ENCODE peak calls at places on chromosomes 16 and 17, in ten cellular contexts. One of them, this sample, is unnamed.

GRCh38 chr16:3459401-3460090 is 16.1 kb downstream of the NAA60 start:
- DNase-seq in stimulated activated CD8-positive, alpha-beta memory T cell treated with anti-CD3 and anti-CD28 coated beads, Interleukin-4, amount 100 ng/mL, for 24 hours: no peak
- DNase-seq in hepatic stellate cell: peak; percentile 48
- DNase-seq in HuH-7.5: no peak
- DNase-seq in colonic mucosa: no peak
- DNase-seq in thoracic aorta: no peak
- DNase-seq in GM04504: no peak
- DNase-seq in NCI-H146: no peak
- DNase-seq in NCI-H69: no peak
- DNase-seq in body of pancreas: no peak
- DNase-seq in this sample: no peak

GRCh38 chr17:19978206-19978802 is 676 bp upstream of the AKAP10 start:
- DNase-seq in stimulated activated CD8-positive, alpha-beta memory T cell treated with anti-CD3 and anti-CD28 coated beads, Interleukin-4, amount 100 ng/mL, for 24 hours: no peak
- DNase-seq in hepatic stellate cell: no peak
- DNase-seq in HuH-7.5: no peak
- DNase-seq in colonic mucosa: peak; percentile 50
- DNase-seq in thoracic aorta: no peak
- DNase-seq in GM04504: no peak
- DNase-seq in NCI-H146: no peak
- DNase-seq in NCI-H69: no peak
- DNase-seq in body of pancreas: no peak
- DNase-seq in this sample: no peak

GRCh38 chr17:40218740-40219072 is 398 bp upstream of the WIPF2 start:
- DNase-seq in stimulated activated CD8-positive, alpha-beta memory T cell treated with anti-CD3 and anti-CD28 coated beads, Interleukin-4, amount 100 ng/mL, for 24 hours: peak; percentile 41
- DNase-seq in hepatic stellate cell: peak; percentile 53
- DNase-seq in HuH-7.5: no peak
- DNase-seq in colonic mucosa: peak; percentile 64
- DNase-seq in thoracic aorta: peak; percentile 49
- DNase-seq in GM04504: no peak
- DNase-seq in NCI-H146: peak; percentile 92
- DNase-seq in NCI-H69: peak; percentile 82
- DNase-seq in body of pancreas: peak; percentile 79
- DNase-seq in this sample: peak; percentile 46

GRCh38 chr16:28859326-28859725 is 4.3 kb upstream of the SH2B1 start:
- DNase-seq in stimulated activated CD8-positive, alpha-beta memory T cell treated with anti-CD3 and anti-CD28 coated beads, Interleukin-4, amount 100 ng/mL, for 24 hours: no peak
- DNase-seq in hepatic stellate cell: no peak
- DNase-seq in HuH-7.5: no peak
- DNase-seq in colonic mucosa: no peak
- DNase-seq in thoracic aorta: no peak
- DNase-seq in GM04504: no peak
- DNase-seq in NCI-H146: no peak
- DNase-seq in NCI-H69: no peak
- DNase-seq in body of pancreas: no peak
- DNase-seq in this sample: no peak

GRCh38 chr17:76005263-76006149 is 4.9 kb downstream of the CDK3 start:
- DNase-seq in stimulated activated CD8-positive, alpha-beta memory T cell treated with anti-CD3 and anti-CD28 coated beads, Interleukin-4, amount 100 ng/mL, for 24 hours: peak; percentile 70
- DNase-seq in hepatic stellate cell: peak; percentile 69
- DNase-seq in HuH-7.5: peak; percentile 87
- DNase-seq in colonic mucosa: peak; percentile 95
- DNase-seq in thoracic aorta: peak; percentile 19
- DNase-seq in GM04504: peak; percentile 26
- DNase-seq in NCI-H146: peak; percentile 56
- DNase-seq in NCI-H69: peak; percentile 87
- DNase-seq in body of pancreas: peak; percentile 86
- DNase-seq in this sample: no peak

GRCh38 chr16:23952128-23953041 is 116.6 kb downstream of the PRKCB start:
- DNase-seq in stimulated activated CD8-positive, alpha-beta memory T cell treated with anti-CD3 and anti-CD28 coated beads, Interleukin-4, amount 100 ng/mL, for 24 hours: no peak
- DNase-seq in hepatic stellate cell: no peak
- DNase-seq in HuH-7.5: no peak
- DNase-seq in colonic mucosa: peak; percentile 22
- DNase-seq in thoracic aorta: no peak
- DNase-seq in GM04504: no peak
- DNase-seq in NCI-H146: no peak
- DNase-seq in NCI-H69: peak; percentile 88
- DNase-seq in body of pancreas: no peak
- DNase-seq in this sample: no peak

GRCh38 chr17:42163113-42163512 is 8.3 kb upstream of the RAB5C start:
- DNase-seq in stimulated activated CD8-positive, alpha-beta memory T cell treated with anti-CD3 and anti-CD28 coated beads, Interleukin-4, amount 100 ng/mL, for 24 hours: no peak
- DNase-seq in hepatic stellate cell: no peak
- DNase-seq in HuH-7.5: no peak
- DNase-seq in colonic mucosa: peak; percentile 52
- DNase-seq in thoracic aorta: no peak
- DNase-seq in GM04504: no peak
- DNase-seq in NCI-H146: peak; percentile 16
- DNase-seq in NCI-H69: peak; percentile 48
- DNase-seq in body of pancreas: no peak
- DNase-seq in this sample: no peak

GRCh38 chr17:29151567-29151966 is 28.6 kb downstream of the MYO18A start:
- DNase-seq in stimulated activated CD8-positive, alpha-beta memory T cell treated with anti-CD3 and anti-CD28 coated beads, Interleukin-4, amount 100 ng/mL, for 24 hours: no peak
- DNase-seq in hepatic stellate cell: peak; percentile 74
- DNase-seq in HuH-7.5: peak; percentile 68
- DNase-seq in colonic mucosa: no peak
- DNase-seq in thoracic aorta: no peak
- DNase-seq in GM04504: no peak
- DNase-seq in NCI-H146: no peak
- DNase-seq in NCI-H69: no peak
- DNase-seq in body of pancreas: no peak
- DNase-seq in this sample: no peak

GRCh38 chr17:44191941-44192496 is 5.2 kb downstream of the TMUB2 start:
- DNase-seq in stimulated activated CD8-positive, alpha-beta memory T cell treated with anti-CD3 and anti-CD28 coated beads, Interleukin-4, amount 100 ng/mL, for 24 hours: no peak
- DNase-seq in hepatic stellate cell: no peak
- DNase-seq in HuH-7.5: no peak
- DNase-seq in colonic mucosa: peak; percentile 64
- DNase-seq in thoracic aorta: no peak
- DNase-seq in GM04504: no peak
- DNase-seq in NCI-H146: no peak
- DNase-seq in NCI-H69: no peak
- DNase-seq in body of pancreas: no peak
- DNase-seq in this sample: no peak

GRCh38 chr17:17693253-17693954 is 12.1 kb downstream of the RAI1 start:
- DNase-seq in stimulated activated CD8-positive, alpha-beta memory T cell treated with anti-CD3 and anti-CD28 coated beads, Interleukin-4, amount 100 ng/mL, for 24 hours: no peak
- DNase-seq in hepatic stellate cell: no peak
- DNase-seq in HuH-7.5: peak; percentile 65
- DNase-seq in colonic mucosa: peak; percentile 57
- DNase-seq in thoracic aorta: peak; percentile 53
- DNase-seq in GM04504: no peak
- DNase-seq in NCI-H146: peak; percentile 94
- DNase-seq in NCI-H69: peak; percentile 88
- DNase-seq in body of pancreas: peak; percentile 88
- DNase-seq in this sample: no peak

GRCh38 chr16:68259421-68259820 is 4.9 kb upstream of the SLC7A6 start:
- DNase-seq in stimulated activated CD8-positive, alpha-beta memory T cell treated with anti-CD3 and anti-CD28 coated beads, Interleukin-4, amount 100 ng/mL, for 24 hours: no peak
- DNase-seq in hepatic stellate cell: no peak
- DNase-seq in HuH-7.5: no peak
- DNase-seq in colonic mucosa: no peak
- DNase-seq in thoracic aorta: no peak
- DNase-seq in GM04504: no peak
- DNase-seq in NCI-H146: no peak
- DNase-seq in NCI-H69: no peak
- DNase-seq in body of pancreas: no peak
- DNase-seq in this sample: no peak

This sample was measured in chondrocyte.